ENCODE peak calls at places on chromosome 6, in four cellular contexts. One of them, this sample, is unnamed.
A peak's percentile ranks its signal among the peaks of the same experiment; 100 is the strongest.

GRCh38 chr6:155273438-155273837 is 9.6 kb downstream of the CLDN20 start:
- DNase-seq in naive B cell: no peak
- DNase-seq in activated CD4-positive, alpha-beta T cell treated with anti-CD3 and anti-CD28 coated beads, Interleukin-2, amount 10 ng/mL, durations not matched to agents 7 days and 5 days: no peak
- DNase-seq in HT-29: no peak
- DNase-seq in this sample: no peak

GRCh38 chr6:69774740-69775350 is 22.0 kb downstream of the LMBRD1 start:
- DNase-seq in naive B cell: no peak
- DNase-seq in HT-29: no peak
- DNase-seq in activated CD4-positive, alpha-beta T cell treated with anti-CD3 and anti-CD28 coated beads, Interleukin-2, amount 10 ng/mL, durations not matched to agents 7 days and 5 days: no peak
- DNase-seq in this sample: no peak

GRCh38 chr6:133983099-133983939 is 30.3 kb downstream of the TBPL1 start:
- DNase-seq in naive B cell: no peak
- DNase-seq in activated CD4-positive, alpha-beta T cell treated with anti-CD3 and anti-CD28 coated beads, Interleukin-2, amount 10 ng/mL, durations not matched to agents 7 days and 5 days: peak; percentile 67
- DNase-seq in HT-29: peak; percentile 64
- DNase-seq in this sample: no peak

GRCh38 chr6:33197431-33198048 is 2.9 kb downstream of the RXRB start:
- DNase-seq in activated CD4-positive, alpha-beta T cell treated with anti-CD3 and anti-CD28 coated beads, Interleukin-2, amount 10 ng/mL, durations not matched to agents 7 days and 5 days: peak; percentile 54
- DNase-seq in naive B cell: peak; percentile 54
- DNase-seq in HT-29: peak; percentile 84
- DNase-seq in this sample: no peak

GRCh38 chr6:139423970-139424667 is 49.7 kb upstream of the CITED2 start:
- DNase-seq in activated CD4-positive, alpha-beta T cell treated with anti-CD3 and anti-CD28 coated beads, Interleukin-2, amount 10 ng/mL, durations not matched to agents 7 days and 5 days: no peak
- DNase-seq in HT-29: no peak
- DNase-seq in naive B cell: no peak
- DNase-seq in this sample: no peak

GRCh38 chr6:4637691-4638433 is 138.3 kb upstream of the CDYL start:
- DNase-seq in activated CD4-positive, alpha-beta T cell treated with anti-CD3 and anti-CD28 coated beads, Interleukin-2, amount 10 ng/mL, durations not matched to agents 7 days and 5 days: peak; percentile 11
- DNase-seq in HT-29: no peak
- DNase-seq in naive B cell: no peak
- DNase-seq in this sample: no peak

GRCh38 chr6:135497412-135498177 is at the start of gene AHI1:
- DNase-seq in activated CD4-positive, alpha-beta T cell treated with anti-CD3 and anti-CD28 coated beads, Interleukin-2, amount 10 ng/mL, durations not matched to agents 7 days and 5 days: peak; percentile 89
- DNase-seq in naive B cell: peak; percentile 89
- DNase-seq in HT-29: peak; percentile 96
- DNase-seq in this sample: peak; percentile 62

GRCh38 chr6:166471797-166472260 is 89.1 kb upstream of the MPC1 start:
- DNase-seq in HT-29: no peak
- DNase-seq in activated CD4-positive, alpha-beta T cell treated with anti-CD3 and anti-CD28 coated beads, Interleukin-2, amount 10 ng/mL, durations not matched to agents 7 days and 5 days: no peak
- DNase-seq in naive B cell: no peak
- DNase-seq in this sample: no peak

GRCh38 chr6:31419842-31420241 is 16.4 kb downstream of the MICA start:
- DNase-seq in HT-29: no peak
- DNase-seq in activated CD4-positive, alpha-beta T cell treated with anti-CD3 and anti-CD28 coated beads, Interleukin-2, amount 10 ng/mL, durations not matched to agents 7 days and 5 days: no peak
- DNase-seq in naive B cell: no peak
- DNase-seq in this sample: no peak

This sample was measured in esophagus squamous epithelium.